ENCODE peak calls at places on chromosomes 7 and 10, in nine cellular contexts. N is heart right ventricle, R is K562, C is hepatocyte, L is AG04450, B is mammary epithelial cell, I is esophagus squamous epithelium, M is fibroblast of lung, O is transverse colon. G is an unnamed sample. For H3K9me3, the result is how much of the 10 kb centered on the place peaks cover.

GRCh38 chr10:70617798-70618568 is 15.4 kb upstream of the PRF1 start:
- DNase-seq in N (no peak), R (no peak), C (no peak), L (peak), B (peak), I (no peak), M (peak), O (no peak), G (peak)

GRCh38 chr7:98872328-98872924 is 2.6 kb upstream of the TMEM130 start:
- DNase-seq in N (no peak), R (peak), C (no peak), L (no peak), B (no peak), I (no peak), M (peak), O (no peak), G (peak)

GRCh38 chr7:93142127-93142526 is 6.1 kb downstream of the SAMD9L start:
- DNase-seq in N (no peak), R (no peak), C (no peak), L (no peak), B (peak), I (no peak), M (no peak), O (no peak), G (no peak)

GRCh38 chr7:150986099-150986512 is 4.7 kb upstream of the NOS3 start:
- DNase-seq in N (peak), R (peak), C (peak), L (no peak), B (peak), I (no peak), M (peak), O (peak), G (peak)

GRCh38 chr7:69564454-69565417 is 33.5 kb upstream of the AUTS2 start:
- DNase-seq in N (no peak), R (no peak), C (peak), L (no peak), B (no peak), I (no peak), M (peak), O (no peak), G (peak)

GRCh38 chr7:2069472-2069860 is 163.3 kb downstream of the MAD1L1 start:
- DNase-seq in N (no peak), R (no peak), C (peak), L (no peak), B (no peak), I (no peak), M (no peak), O (no peak), G (peak)

GRCh38 chr7:70177166-70177565 is 578.9 kb downstream of the AUTS2 start:
- DNase-seq in N (no peak), R (no peak), C (no peak), L (no peak), B (no peak), I (no peak), M (no peak), O (no peak), G (no peak)

GRCh38 chr10:6877351-6878066 is 297.4 kb upstream of the PRKCQ start:
- DNase-seq in N (no peak), R (no peak), C (no peak), L (no peak), B (no peak), I (no peak), M (no peak), O (no peak), G (no peak)

GRCh38 chr10:97689637-97690036 is 2.6 kb upstream of the AVPI1 start:
- DNase-seq in N (no peak), R (peak), C (no peak), L (peak), B (peak), I (no peak), M (peak), O (no peak), G (no peak)

GRCh38 chr10:44195120-44196007 is 189.5 kb downstream of the CXCL12 start:
- DNase-seq in N (peak), R (no peak), C (peak), L (peak), B (peak), I (no peak), M (peak), O (peak), G (no peak)

GRCh38 chr7:67992287-67992686 is 995.7 kb downstream of the TYW1 start:
- DNase-seq in N (no peak), R (no peak), C (no peak), L (no peak), B (no peak), I (no peak), M (no peak), O (no peak), G (no peak)

GRCh38 chr10:86945361-86946214 is 11.8 kb downstream of the MMRN2 start:
- DNase-seq in N (peak), R (no peak), C (peak), L (no peak), B (no peak), I (no peak), M (no peak), O (no peak), G (no peak)

GRCh38 chr10:104128214-104128613 is 6.2 kb downstream of the SFR1 start:
- DNase-seq in N (no peak), R (no peak), C (no peak), L (no peak), B (peak), I (no peak), M (no peak), O (no peak), G (no peak)

GRCh38 chr7:99976626-99977025 is 795 bp upstream of the AZGP1 start:
- DNase-seq in N (no peak), R (no peak), C (no peak), L (no peak), B (no peak), I (no peak), M (no peak), O (no peak), G (no peak)

GRCh38 chr7:57225666-57226065 is 93.4 kb upstream of the ZNF479 start:
- DNase-seq in N (no peak), R (no peak), C (no peak), L (no peak), B (no peak), I (no peak), M (no peak), O (no peak), G (no peak)
- H3K9me3 ChIP-seq in N (under half), R (under half), C (under half), L (under half), B (half or more), I (half or more), M (under half), O (under half), G (under half)

DNA sequence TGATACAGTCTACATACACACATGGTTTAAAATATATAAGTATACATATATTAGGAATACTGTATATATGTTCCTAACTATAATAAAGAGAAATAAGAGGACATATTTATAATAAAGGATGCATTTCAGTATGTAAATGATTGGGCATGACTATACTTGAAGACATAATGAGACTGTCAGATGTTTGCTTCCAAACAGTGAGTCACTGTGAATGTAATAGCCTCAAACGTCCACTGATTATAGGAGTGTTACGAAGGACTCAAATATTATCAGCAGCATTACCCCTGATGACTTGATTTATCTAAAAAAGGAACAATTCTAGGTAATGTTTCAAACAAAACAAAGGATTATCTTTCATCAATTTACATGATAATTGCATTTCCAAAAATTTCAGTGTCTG is 39.9 kb upstream of the NRBF2 start:
- DNase-seq in N (no peak), R (no peak), C (no peak), L (no peak), B (peak), I (no peak), M (peak), O (no peak), G (no peak)
- TF ChIP-seq CTCF in N (no peak), R (no peak), C (no peak), L (no peak), B (peak), I (no peak), M (peak), O (no peak), G (no peak)

GRCh38 chr10:10389182-10389581 is 628.5 kb upstream of the CELF2 start:
- DNase-seq in N (no peak), R (no peak), C (no peak), L (no peak), B (no peak), I (no peak), M (no peak), O (no peak), G (no peak)
- H3K9me3 ChIP-seq in N (under half), R (under half), C (under half), L (under half), B (under half), I (under half), M (under half), O (under half), G (under half)

GRCh38 chr10:93596539-93596938 is 4.5 kb downstream of the RBP4 start:
- DNase-seq in N (no peak), R (no peak), C (no peak), L (no peak), B (no peak), I (no peak), M (no peak), O (no peak), G (no peak)
- TF ChIP-seq CTCF in N (no peak), R (peak), C (no peak), L (no peak), B (no peak), I (no peak), M (no peak), O (no peak), G (no peak)

GRCh38 chr7:42549212-42549611 is 312.2 kb upstream of the GLI3 start:
- DNase-seq in N (no peak), R (no peak), C (no peak), L (no peak), B (no peak), I (no peak), M (no peak), O (no peak), G (no peak)

GRCh38 chr7:42543953-42544352 is 306.9 kb upstream of the GLI3 start:
- DNase-seq in N (no peak), R (no peak), C (no peak), L (no peak), B (no peak), I (no peak), M (no peak), O (no peak), G (no peak)

GRCh38 chr7:42550706-42551470 is 313.9 kb upstream of the GLI3 start:
- DNase-seq in N (no peak), R (no peak), C (no peak), L (no peak), B (no peak), I (no peak), M (peak), O (no peak), G (no peak)

GRCh38 chr7:42549866-42550485 is 313.0 kb upstream of the GLI3 start:
- DNase-seq in N (no peak), R (no peak), C (no peak), L (no peak), B (peak), I (no peak), M (no peak), O (no peak), G (no peak)

DNA sequence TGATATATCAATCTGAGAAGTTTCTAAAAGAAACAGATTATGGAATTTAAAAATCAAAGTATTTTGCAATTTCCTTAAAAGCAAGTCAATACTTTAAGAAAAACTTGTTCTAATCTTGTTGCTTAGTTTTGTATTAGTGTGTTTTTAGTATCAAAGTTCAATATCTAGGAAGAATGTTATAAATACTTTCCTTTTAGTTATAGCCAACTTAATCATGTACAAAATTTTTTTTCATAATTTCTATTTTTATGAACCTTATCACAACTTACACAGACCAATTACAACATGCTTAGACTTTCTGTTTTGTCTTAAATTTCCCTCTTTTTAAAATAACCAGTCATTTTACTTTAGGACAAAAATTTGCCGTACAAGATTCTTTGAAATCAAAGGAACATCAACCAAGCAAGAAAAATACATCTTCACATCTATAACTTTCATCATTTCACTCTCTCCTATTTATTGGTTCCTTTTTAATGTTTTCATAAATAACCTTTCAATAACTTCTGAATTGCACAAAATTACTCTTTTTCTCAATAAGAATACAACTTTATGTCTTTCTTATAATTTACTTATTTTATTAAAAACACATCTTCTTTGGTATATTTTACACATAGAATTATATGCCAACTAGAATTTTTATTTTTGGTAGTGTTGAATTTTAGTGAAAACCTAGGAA is 308.2 kb upstream of the GLI3 start:
- DNase-seq in N (no peak), R (no peak), C (no peak), L (no peak), B (no peak), I (no peak), M (peak), O (no peak), G (no peak)
- H3K9me3 ChIP-seq in N (under half), R (under half), C (under half), L (under half), B (under half), I (under half), M (under half), O (under half), G (under half)

GRCh38 chr7:148108381-148108780 is 482.2 kb upstream of the C7orf33 start:
- DNase-seq in N (no peak), R (no peak), C (no peak), L (no peak), B (no peak), I (no peak), M (no peak), O (no peak), G (no peak)

GRCh38 chr7:148107741-148108140 is 482.8 kb upstream of the C7orf33 start:
- DNase-seq in N (no peak), R (no peak), C (no peak), L (no peak), B (no peak), I (no peak), M (no peak), O (no peak), G (no peak)

GRCh38 chr7:148114807-148115206 is 475.8 kb upstream of the C7orf33 start:
- DNase-seq in N (no peak), R (no peak), C (no peak), L (no peak), B (no peak), I (no peak), M (no peak), O (no peak), G (no peak)

GRCh38 chr7:148105853-148106252 is 484.7 kb upstream of the C7orf33 start:
- DNase-seq in N (no peak), R (no peak), C (no peak), L (no peak), B (no peak), I (no peak), M (no peak), O (no peak), G (no peak)

DNA sequence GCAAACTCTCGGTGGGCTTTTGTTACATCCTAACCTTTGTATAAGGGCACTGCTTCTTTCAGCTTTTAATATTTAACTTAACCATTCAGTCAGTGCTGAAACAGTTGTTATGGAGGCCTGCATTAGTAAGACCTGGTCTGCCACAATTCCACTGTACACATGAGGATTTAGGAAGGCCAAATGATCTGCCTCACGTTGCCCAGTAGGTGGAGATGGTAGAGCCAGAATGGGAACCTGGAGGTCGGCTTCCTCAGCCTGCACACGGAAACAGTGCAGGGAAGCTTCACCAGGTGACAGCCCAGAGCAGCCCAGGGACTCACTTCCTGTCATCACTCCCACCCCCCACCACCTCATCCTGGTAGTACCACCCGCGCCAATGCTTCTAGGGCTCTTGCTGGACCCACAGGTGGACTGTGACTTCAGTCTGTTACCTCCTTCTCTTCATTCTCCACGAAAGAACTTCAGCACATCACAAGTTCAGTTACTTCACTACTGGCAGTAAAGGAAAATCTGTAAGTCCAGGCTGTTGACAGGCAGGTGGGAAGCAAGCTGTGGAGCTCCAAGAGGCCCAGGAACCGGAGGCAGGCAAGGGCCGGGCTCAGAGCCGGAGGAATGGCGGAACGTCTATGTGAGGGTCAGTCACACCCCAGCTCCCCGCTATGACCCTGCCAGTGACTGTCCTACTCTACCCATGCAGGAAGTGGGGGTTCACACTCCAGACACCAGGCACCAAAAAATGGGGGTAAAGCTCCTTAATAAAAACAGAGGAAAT is 480.3 kb upstream of the C7orf33 start:
- DNase-seq in N (no peak), R (no peak), C (peak), L (no peak), B (no peak), I (no peak), M (no peak), O (no peak), G (no peak)
- TF ChIP-seq CTCF in N (peak), R (peak), C (peak), L (no peak), B (no peak), I (no peak), M (no peak), O (peak), G (no peak)

GRCh38 chr7:153423190-153423549 is 629.0 kb upstream of the DPP6 start:
- DNase-seq in N (no peak), R (no peak), C (no peak), L (no peak), B (no peak), I (no peak), M (no peak), O (no peak), G (no peak)

GRCh38 chr7:153422291-153423189 is 629.7 kb upstream of the DPP6 start:
- DNase-seq in N (no peak), R (no peak), C (no peak), L (no peak), B (no peak), I (no peak), M (no peak), O (no peak), G (no peak)
- H3K9me3 ChIP-seq in N (under half), R (under half), C (under half), L (under half), B (under half), I (under half), M (under half), O (under half), G (under half)

GRCh38 chr10:35613597-35614226 is 8.6 kb downstream of the GJD4 start:
- DNase-seq in N (no peak), R (peak), C (no peak), L (no peak), B (no peak), I (no peak), M (peak), O (no peak), G (no peak)
- TF ChIP-seq CTCF in N (peak), R (peak), C (peak), L (peak), B (peak), I (no peak), M (peak), O (no peak), G (peak)

DNA sequence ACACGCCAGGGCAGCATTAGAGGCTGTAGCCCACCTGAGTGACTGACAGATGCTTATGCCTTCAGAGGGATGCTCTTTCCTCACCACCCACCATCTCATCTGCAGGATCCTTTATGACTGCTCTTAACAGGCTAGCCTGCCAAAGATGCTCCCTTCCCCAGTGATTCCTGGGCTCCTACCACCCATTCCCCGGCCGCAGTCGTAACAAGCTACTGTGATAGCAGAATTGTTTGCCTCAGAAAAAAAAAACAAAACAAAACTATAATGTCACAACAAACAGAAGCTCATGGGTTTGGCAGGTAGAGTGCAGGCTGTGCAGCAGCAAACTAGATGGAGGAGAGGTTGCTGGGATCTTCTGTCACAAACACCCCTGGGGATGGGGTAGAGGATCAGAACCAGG is 343.9 kb upstream of the ZMIZ1 start:
- DNase-seq in N (no peak), R (no peak), C (no peak), L (no peak), B (no peak), I (no peak), M (no peak), O (no peak), G (no peak)
- H3K9me3 ChIP-seq in N (under half), R (under half), C (under half), L (under half), B (under half), I (under half), M (under half), O (under half), G (under half)

GRCh38 chr10:80528185-80528700 is 9.5 kb upstream of the SH2D4B start:
- DNase-seq in N (no peak), R (no peak), C (no peak), L (no peak), B (no peak), I (no peak), M (no peak), O (no peak), G (no peak)

GRCh38 chr10:80529604-80530003 is 8.1 kb upstream of the SH2D4B start:
- DNase-seq in N (no peak), R (no peak), C (no peak), L (no peak), B (no peak), I (no peak), M (no peak), O (no peak), G (no peak)

GRCh38 chr10:80528901-80529300 is 8.8 kb upstream of the SH2D4B start:
- DNase-seq in N (no peak), R (no peak), C (no peak), L (no peak), B (no peak), I (no peak), M (no peak), O (no peak), G (no peak)

GRCh38 chr10:80530816-80531215 is 6.9 kb upstream of the SH2D4B start:
- DNase-seq in N (no peak), R (no peak), C (no peak), L (no peak), B (no peak), I (no peak), M (no peak), O (no peak), G (no peak)

DNA sequence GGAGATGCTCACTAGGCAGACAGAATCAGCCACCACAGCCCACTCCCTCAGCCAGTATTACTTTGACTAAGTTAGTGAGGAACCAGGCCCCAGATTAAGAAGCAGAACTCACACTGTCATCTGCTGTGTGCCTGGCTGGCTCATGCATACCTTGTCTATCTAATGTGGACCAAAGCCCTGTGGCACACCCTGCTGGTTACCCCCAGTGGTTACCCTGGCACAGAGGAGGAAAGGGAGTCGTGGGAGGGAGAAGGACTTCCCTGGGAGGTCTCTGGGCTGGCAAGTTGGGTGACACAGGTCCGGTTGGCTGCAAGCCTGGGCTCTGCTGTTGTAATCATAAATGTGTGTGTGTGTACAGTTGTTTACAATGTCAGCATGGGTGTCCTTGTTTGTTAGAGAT is 7.5 kb upstream of the SH2D4B start:
- DNase-seq in N (no peak), R (no peak), C (no peak), L (no peak), B (no peak), I (no peak), M (peak), O (peak), G (no peak)
- TF ChIP-seq CTCF in N (peak), R (no peak), C (no peak), L (peak), B (peak), I (no peak), M (peak), O (peak), G (peak)